ENCODE peak calls at places on chromosomes 2 and 18, in four cellular contexts. J, G, D and P are unnamed samples.
A peak's percentile ranks its signal among the peaks of the same experiment; 100 is the strongest.

GRCh38 chr18:41501848-41502247 is 453.2 kb upstream of the PIK3C3 start:
- DNase-seq in J (no peak), G (no peak), D (no peak), P (no peak)

GRCh38 chr2:33321236-33321731 is 155.2 kb upstream of the RASGRP3 start:
- DNase-seq in J (no peak), G (no peak), D (no peak), P (no peak)

GRCh38 chr2:189056200-189057106 is 82.3 kb downstream of the COL3A1 start:
- DNase-seq in J (no peak), G (no peak), D (no peak), P (no peak)

GRCh38 chr2:7034313-7034712 is 117.1 kb downstream of the RNF144A start:
- DNase-seq in J (no peak), G (peak; percentile 13), D (peak; percentile 41), P (no peak)

GRCh38 chr2:11175293-11175795 is 20.1 kb downstream of the SLC66A3 start:
- DNase-seq in J (no peak), G (no peak), D (no peak), P (no peak)

GRCh38 chr18:78430171-78430857 is 549.3 kb upstream of the SALL3 start:
- DNase-seq in J (no peak), G (no peak), D (no peak), P (no peak)

GRCh38 chr2:212274215-212274614 is 264.4 kb downstream of the ERBB4 start:
- DNase-seq in J (no peak), G (no peak), D (no peak), P (no peak)

GRCh38 chr2:12705742-12706141 is 11.0 kb upstream of the TRIB2 start:
- DNase-seq in J (no peak), G (no peak), D (no peak), P (no peak)

GRCh38 chr2:107693604-107694003 is 133.1 kb upstream of the RGPD4 start:
- DNase-seq in J (no peak), G (no peak), D (no peak), P (no peak)

DNA sequence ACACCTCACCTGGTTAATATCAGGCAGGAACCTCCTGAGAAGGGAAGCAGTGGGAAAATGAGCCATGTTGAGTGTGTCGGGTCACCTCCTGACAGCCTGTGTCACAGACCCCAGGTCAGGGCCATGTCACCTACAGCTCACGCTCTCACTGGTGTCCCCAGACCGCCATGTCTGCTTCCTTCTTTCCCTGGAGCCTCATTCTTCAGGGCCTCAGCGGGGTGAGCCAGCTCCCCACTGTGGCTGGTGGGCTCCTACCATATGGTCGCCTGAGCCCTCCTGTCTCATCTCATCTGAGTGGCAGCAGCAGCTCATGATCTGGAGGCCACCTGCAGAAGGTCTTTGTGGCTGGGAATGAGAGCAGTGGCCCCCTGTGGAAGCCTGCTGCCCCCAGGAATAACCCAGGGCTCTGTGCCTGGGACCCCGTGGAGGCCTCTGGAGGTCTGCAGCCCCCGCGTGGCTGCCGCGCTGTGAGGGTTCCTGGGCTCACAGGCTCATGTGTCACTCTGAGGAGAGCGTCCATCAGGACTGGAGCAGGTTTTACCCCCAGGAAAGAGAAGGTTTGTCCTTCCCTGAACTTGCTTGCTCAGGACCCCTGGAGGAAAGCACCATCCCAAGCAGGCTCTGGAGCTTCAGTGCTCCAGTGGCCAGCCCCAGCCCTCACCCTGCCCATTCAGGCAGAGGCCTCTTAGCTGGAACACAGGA is 56.4 kb downstream of the FAM168B start:
- DNase-seq in J (no peak), G (no peak), D (no peak), P (no peak)
- H3K27me3 ChIP-seq in J (no peaks in the 10 kb centered on the region), G (peaks cover 49% of the 10 kb centered on the region), D (peaks cover 9% of the 10 kb centered on the region), P (no peaks in the 10 kb centered on the region)

GRCh38 chr2:64941751-64942150 is 47.4 kb upstream of the SLC1A4 start:
- DNase-seq in J (no peak), G (no peak), D (no peak), P (no peak)
- H3K4me1 ChIP-seq in J (peaks cover 17% of the 10 kb centered on the region), G (peaks cover 84% of the 10 kb centered on the region), D (no peaks in the 10 kb centered on the region), P (peaks cover 21% of the 10 kb centered on the region)

GRCh38 chr2:185337033-185337432 is 401.6 kb upstream of the FSIP2 start:
- DNase-seq in J (no peak), G (no peak), D (no peak), P (no peak)
- H3K27me3 ChIP-seq in J (no peaks in the 10 kb centered on the region), G (no peaks in the 10 kb centered on the region), D (no peaks in the 10 kb centered on the region), P (no peaks in the 10 kb centered on the region)

DNA sequence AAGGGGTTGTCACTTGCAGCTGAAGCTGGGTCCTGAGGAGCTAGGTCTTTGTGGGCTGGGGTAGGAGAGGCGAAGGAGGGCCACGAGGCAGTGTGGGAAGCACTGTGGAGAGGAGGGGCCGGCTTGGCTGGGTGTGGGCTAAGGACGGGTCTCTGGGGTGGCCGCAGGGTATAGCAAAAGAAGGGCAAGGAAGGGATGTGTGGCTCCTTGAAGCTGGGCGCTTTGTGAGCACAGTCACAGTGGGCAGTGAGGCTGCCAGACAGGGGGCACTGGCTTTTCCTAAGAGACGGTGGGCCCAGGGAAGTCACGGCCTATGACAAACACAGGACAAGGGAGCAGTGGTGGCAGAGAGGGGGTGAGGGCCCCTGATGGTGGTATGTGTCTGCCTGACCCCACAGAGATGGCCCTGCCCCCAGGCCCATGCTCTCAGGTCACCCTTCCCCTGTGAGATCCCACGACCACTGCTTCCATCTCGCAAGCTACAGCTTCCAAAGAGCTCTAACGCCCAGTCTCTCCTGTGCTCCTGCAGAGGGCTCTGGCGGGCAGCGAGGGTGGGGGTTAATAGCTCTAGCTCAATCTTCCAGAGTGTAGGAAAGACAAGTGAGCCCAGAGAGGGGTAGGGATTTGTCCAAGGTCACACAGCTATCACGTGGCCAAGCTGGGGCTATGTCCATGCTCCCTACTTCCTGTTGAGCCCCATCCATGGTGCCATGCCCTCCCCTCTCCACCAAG is 32.4 kb downstream of the KCNK3 start:
- DNase-seq in J (no peak), G (no peak), D (no peak), P (no peak)
- H3K4me1 ChIP-seq in J (no peaks in the 10 kb centered on the region), G (peaks cover 45% of the 10 kb centered on the region), D (peaks cover 11% of the 10 kb centered on the region), P (no peaks in the 10 kb centered on the region)

DNA sequence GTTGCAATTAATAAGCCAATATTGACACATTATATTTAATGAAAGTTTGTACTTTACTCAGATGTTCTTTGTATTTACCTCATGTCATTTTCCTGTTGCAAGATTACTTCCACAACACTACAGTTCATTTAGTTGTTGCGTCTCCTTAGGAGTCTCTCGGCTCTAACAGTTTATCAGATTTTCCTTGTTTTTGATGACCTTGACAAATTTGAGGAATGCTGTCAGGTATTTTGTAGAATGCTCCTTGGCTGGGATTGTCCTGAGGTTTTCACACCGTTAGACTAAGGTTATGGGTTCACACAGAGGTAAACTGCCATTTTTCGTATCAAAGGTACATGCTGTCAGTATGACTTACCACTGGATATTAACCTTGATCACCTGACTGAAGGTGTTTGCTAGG is 416.6 kb upstream of the TNP1 start:
- DNase-seq in J (no peak), G (no peak), D (no peak), P (no peak)
- H3K27me3 ChIP-seq in J (no peaks in the 10 kb centered on the region), G (no peaks in the 10 kb centered on the region), D (peaks cover 83% of the 10 kb centered on the region), P (no peaks in the 10 kb centered on the region)

GRCh38 chr2:43163365-43163715 is 63.1 kb downstream of the ZFP36L2 start:
- DNase-seq in J (no peak), G (no peak), D (no peak), P (no peak)

GRCh38 chr2:43168016-43168369 is 58.4 kb downstream of the ZFP36L2 start:
- DNase-seq in J (no peak), G (no peak), D (no peak), P (no peak)

GRCh38 chr2:43161650-43162542 is 64.5 kb downstream of the ZFP36L2 start:
- DNase-seq in J (no peak), G (peak; percentile 39), D (no peak), P (no peak)

GRCh38 chr2:43165378-43166025 is 60.9 kb downstream of the ZFP36L2 start:
- DNase-seq in J (no peak), G (peak; percentile 47), D (no peak), P (no peak)

GRCh38 chr2:43164686-43165085 is 61.7 kb downstream of the ZFP36L2 start:
- DNase-seq in J (no peak), G (no peak), D (no peak), P (no peak)
- H3K4me1 ChIP-seq in J (peaks cover 60% of the 10 kb centered on the region), G (peaks cover 84% of the 10 kb centered on the region), D (peaks cover 45% of the 10 kb centered on the region), P (peaks cover 47% of the 10 kb centered on the region)

GRCh38 chr18:59275406-59275949 is 2.2 kb upstream of the RAX start:
- DNase-seq in J (no peak), G (no peak), D (no peak), P (no peak)
- H3K27me3 ChIP-seq in J (peaks cover 16% of the 10 kb centered on the region), G (peaks cover 67% of the 10 kb centered on the region), D (peaks cover 100% of the 10 kb centered on the region), P (peaks cover 5% of the 10 kb centered on the region)

GRCh38 chr2:62305421-62306176 is 109.7 kb downstream of the B3GNT2 start:
- DNase-seq in J (peak; percentile 38), G (no peak), D (peak; percentile 67), P (peak; percentile 35)
- H3K4me1 ChIP-seq in J (peaks cover 96% of the 10 kb centered on the region), G (peaks cover 43% of the 10 kb centered on the region), D (peaks cover 34% of the 10 kb centered on the region), P (peaks cover 29% of the 10 kb centered on the region)

GRCh38 chr2:237479747-237480146 is 7.3 kb upstream of the MLPH start:
- DNase-seq in J (no peak), G (no peak), D (no peak), P (no peak)
- H3K27me3 ChIP-seq in J (no peaks in the 10 kb centered on the region), G (peaks cover 65% of the 10 kb centered on the region), D (peaks cover 79% of the 10 kb centered on the region), P (no peaks in the 10 kb centered on the region)